ENCODE peak calls at places on chromosome 7, in ten cellular contexts. S is CD4-positive, alpha-beta memory T cell; Q is thoracic aorta; X is cardiac muscle cell; G is neuronal stem cell; E is esophagus squamous epithelium; K is GM23338; V is uterus; A is body of pancreas; I is foreskin keratinocyte. R is an unnamed sample.

GRCh38 chr7:130733866-130734524 is at the start of gene KLF14:
- DNase-seq in Q (no peak), K (peak; percentile 55), E (no peak), S (peak; percentile 44), X (peak; percentile 47), A (peak; percentile 66), I (no peak), G (peak; percentile 44), V (peak; percentile 20), R (no peak)

GRCh38 chr7:40843338-40844026 is 708.7 kb downstream of the SUGCT start:
- DNase-seq in A (no peak), K (no peak), E (no peak), X (no peak), G (no peak), V (no peak), Q (no peak), S (no peak), I (peak; percentile 96), R (no peak)

GRCh38 chr7:148912151-148912550 is 28.1 kb upstream of the EZH2 start:
- DNase-seq in K (no peak), E (no peak), X (no peak), I (no peak), A (no peak), V (no peak), Q (no peak), S (no peak), G (no peak), R (no peak)

GRCh38 chr7:54788664-54789063 is 29.7 kb upstream of the SEC61G start:
- DNase-seq in X (peak; percentile 65), G (peak; percentile 48), E (no peak), Q (no peak), A (peak; percentile 26), K (peak; percentile 81), V (no peak), I (peak; percentile 81), S (no peak), R (peak; percentile 95)

GRCh38 chr7:158120751-158121150 is 466.9 kb downstream of the PTPRN2 start:
- DNase-seq in E (no peak), I (no peak), S (no peak), Q (no peak), X (no peak), V (no peak), G (no peak), A (no peak), K (no peak), R (no peak)

GRCh38 chr7:18494821-18495408 is 634 bp upstream of the HDAC9 start:
- DNase-seq in G (no peak), V (peak; percentile 27), A (no peak), Q (no peak), K (peak; percentile 15), S (no peak), X (peak; percentile 39), I (no peak), E (no peak), R (no peak)

GRCh38 chr7:100753750-100754149 is 20.4 kb downstream of the ZAN start:
- DNase-seq in E (no peak), I (no peak), V (no peak), S (no peak), K (no peak), A (no peak), Q (no peak), G (no peak), X (no peak), R (no peak)

GRCh38 chr7:95478139-95479037 is 7.4 kb upstream of the ASB4 start:
- DNase-seq in X (peak; percentile 27), E (no peak), G (no peak), K (peak; percentile 71), A (peak; percentile 57), V (no peak), I (no peak), S (no peak), Q (no peak), R (no peak)

GRCh38 chr7:101681170-101682007 is 52.3 kb upstream of the MYL10 start:
- DNase-seq in S (no peak), G (no peak), Q (peak; percentile 51), K (no peak), E (no peak), X (no peak), A (peak; percentile 54), I (peak; percentile 18), V (peak; percentile 49), R (peak; percentile 86)

GRCh38 chr7:17132726-17133125 is 165.7 kb upstream of the AHR start:
- DNase-seq in X (no peak), V (no peak), A (no peak), G (no peak), I (no peak), K (no peak), S (no peak), Q (no peak), E (no peak), R (no peak)

GRCh38 chr7:104225441-104225840 is 17.6 kb upstream of the ORC5 start:
- DNase-seq in S (no peak), V (no peak), A (no peak), K (no peak), Q (no peak), E (no peak), G (no peak), X (no peak), I (no peak), R (no peak)

GRCh38 chr7:151710646-151711434 is 166.1 kb downstream of the PRKAG2 start:
- DNase-seq in I (no peak), Q (no peak), K (no peak), A (no peak), G (no peak), V (no peak), X (no peak), S (no peak), E (no peak), R (no peak)

GRCh38 chr7:151709141-151710038 is 167.5 kb downstream of the PRKAG2 start:
- DNase-seq in Q (no peak), S (no peak), K (no peak), V (no peak), G (no peak), E (no peak), X (no peak), I (no peak), A (no peak), R (no peak)

GRCh38 chr7:151710121-151710640 is 166.7 kb downstream of the PRKAG2 start:
- DNase-seq in Q (no peak), G (no peak), X (no peak), K (no peak), S (no peak), A (no peak), V (no peak), I (no peak), E (no peak), R (no peak)

GRCh38 chr7:151711906-151712771 is 164.8 kb downstream of the PRKAG2 start:
- DNase-seq in G (no peak), A (no peak), K (no peak), V (no peak), I (no peak), Q (no peak), S (no peak), X (no peak), E (no peak), R (no peak)

DNA sequence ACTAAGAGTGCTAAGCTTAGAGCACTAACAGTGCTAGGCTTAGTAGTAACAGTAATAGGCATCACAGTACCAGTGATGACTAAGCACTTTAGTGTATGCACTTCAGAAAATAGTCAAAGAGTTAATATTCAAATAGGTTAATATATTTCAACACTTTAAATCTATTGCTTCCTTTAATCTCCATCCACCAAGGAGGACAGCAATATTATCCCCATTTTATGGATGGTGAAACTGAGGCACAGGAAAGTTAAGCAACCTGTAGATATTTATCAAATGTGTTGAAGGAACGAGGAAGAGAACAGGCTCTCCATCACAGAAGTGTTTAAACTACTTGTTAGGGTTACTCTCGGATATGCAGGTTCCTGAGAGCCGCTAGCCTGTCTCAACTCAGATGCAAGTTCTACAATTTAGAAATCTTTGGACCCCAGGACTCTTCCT is 165.5 kb downstream of the PRKAG2 start:
- DNase-seq in S (no peak), A (no peak), Q (no peak), E (no peak), I (no peak), K (no peak), X (no peak), G (no peak), V (no peak), R (no peak)
- H3K27ac ChIP-seq in S (no peak overlapping the region), A (no peak overlapping the region), Q (no peak overlapping the region), E (no peak overlapping the region), I (no peak overlapping the region), K (no peak overlapping the region), X (no peak overlapping the region), G (no peak overlapping the region), V (no peak overlapping the region), R (no peak overlapping the region)

DNA sequence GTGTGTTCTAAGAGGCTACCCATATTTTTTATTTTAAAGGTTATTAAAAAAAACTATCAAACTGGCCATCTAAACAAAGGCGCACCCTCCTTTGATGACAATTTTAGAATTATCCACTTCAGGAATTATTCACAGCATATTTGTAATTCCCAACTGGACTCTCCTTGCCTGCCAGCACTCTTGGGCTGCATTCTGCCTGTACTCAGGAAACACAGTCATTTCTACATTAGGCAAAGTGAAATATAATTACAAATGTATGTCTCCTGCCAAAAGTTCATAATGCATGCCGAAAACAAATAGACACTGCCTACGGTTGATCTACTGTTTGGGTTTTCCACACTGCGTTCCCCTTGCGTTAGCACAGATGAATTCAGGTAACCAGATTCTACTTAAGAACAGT is 2.0 kb downstream of the HGF start:
- DNase-seq in X (no peak), Q (no peak), A (no peak), S (no peak), V (no peak), I (no peak), G (no peak), K (no peak), E (no peak), R (no peak)
- H3K27ac ChIP-seq in X (no peak overlapping the region), Q (peak overlapping the region; percentile 28), A (no peak overlapping the region), S (no peak overlapping the region), V (peak overlapping the region; percentile 52), I (no peak overlapping the region), G (no peak overlapping the region), K (no peak overlapping the region), E (no peak overlapping the region), R (no peak overlapping the region)

DNA sequence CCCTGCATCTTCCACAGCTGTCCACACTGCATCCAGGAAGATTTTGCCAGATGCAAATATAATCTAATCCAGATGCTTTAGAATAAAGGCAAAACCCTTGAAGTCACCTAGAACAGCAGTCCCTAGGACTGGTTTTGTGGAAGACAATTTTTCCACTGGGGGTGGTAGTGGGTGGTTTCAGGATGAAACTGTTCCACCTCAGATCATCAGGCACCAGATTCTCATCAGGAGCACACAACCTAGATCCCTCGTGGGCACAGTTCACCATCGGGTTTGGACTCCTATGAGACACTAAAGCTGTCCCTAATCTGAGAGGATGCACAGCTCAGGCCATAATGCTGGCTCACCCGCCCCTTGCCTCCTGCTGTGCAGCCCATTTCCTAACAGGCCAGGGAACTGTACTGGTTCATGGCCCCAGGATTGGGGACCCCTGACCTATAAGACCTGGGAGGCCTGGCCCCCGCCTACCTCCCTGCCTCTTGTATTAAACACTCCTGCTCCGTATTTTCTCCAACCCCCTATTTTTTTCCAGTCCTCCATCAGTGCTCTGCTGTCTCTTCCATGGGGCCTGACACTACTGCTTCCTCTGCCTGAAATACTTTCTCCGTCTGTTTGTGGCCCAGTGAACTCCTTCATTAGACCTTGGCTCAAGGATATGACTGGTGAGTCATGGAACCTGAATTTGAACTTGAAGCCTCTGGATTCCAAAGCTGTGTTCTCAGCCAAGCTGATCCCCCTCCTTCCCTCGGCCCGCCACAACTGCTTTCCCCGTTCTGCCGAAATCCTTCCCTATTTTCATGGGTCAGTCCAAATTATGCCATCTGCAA is 79.9 kb upstream of the RHEB start:
- DNase-seq in A (no peak), S (no peak), E (no peak), I (peak; percentile 57), K (no peak), G (no peak), V (peak; percentile 63), X (no peak), Q (no peak), R (peak; percentile 87)
- H3K27ac ChIP-seq in A (no peak overlapping the region), S (no peak overlapping the region), E (peak overlapping the region; percentile 51), I (no peak overlapping the region), K (no peak overlapping the region), G (no peak overlapping the region), V (peak overlapping the region; percentile 89), X (peak overlapping the region; percentile 65), Q (peak overlapping the region; percentile 70), R (peak overlapping the region; percentile 72)

GRCh38 chr7:86664486-86664885 is 20.8 kb downstream of the GRM3 start:
- DNase-seq in V (no peak), K (no peak), Q (no peak), A (no peak), X (no peak), I (no peak), E (no peak), S (no peak), G (no peak), R (no peak)
- H3K27ac ChIP-seq in V (no peak overlapping the region), K (no peak overlapping the region), Q (no peak overlapping the region), A (no peak overlapping the region), X (no peak overlapping the region), I (no peak overlapping the region), E (no peak overlapping the region), S (no peak overlapping the region), G (no peak overlapping the region), R (no peak overlapping the region)